ENCODE peak calls at places on chromosomes 12 and 14, in six cellular contexts. One of them, this sample, is unnamed.

GRCh38 chr14:71606064-71606463 is 326.2 kb upstream of the RGS6 start:
- DNase-seq in tibial nerve: no peak
- DNase-seq in esophagus squamous epithelium: no peak
- DNase-seq in transverse colon: no peak
- DNase-seq in stomach: no peak
- DNase-seq in IMR-90: no peak
- DNase-seq in this sample: no peak

GRCh38 chr14:100394886-100395672 is 71.9 kb downstream of the SLC25A47 start:
- DNase-seq in tibial nerve: no peak
- DNase-seq in transverse colon: no peak
- DNase-seq in IMR-90: no peak
- DNase-seq in stomach: no peak
- DNase-seq in esophagus squamous epithelium: no peak
- DNase-seq in this sample: peak; percentile 41

GRCh38 chr14:55807059-55807499 is 227.1 kb downstream of the KTN1 start:
- DNase-seq in esophagus squamous epithelium: peak; percentile 18
- DNase-seq in stomach: peak; percentile 98
- DNase-seq in tibial nerve: peak; percentile 91
- DNase-seq in IMR-90: peak; percentile 80
- DNase-seq in transverse colon: peak; percentile 96
- DNase-seq in this sample: peak; percentile 80

GRCh38 chr12:33248364-33248763 is 191.3 kb downstream of the SYT10 start:
- DNase-seq in esophagus squamous epithelium: no peak
- DNase-seq in IMR-90: no peak
- DNase-seq in tibial nerve: no peak
- DNase-seq in stomach: no peak
- DNase-seq in transverse colon: no peak
- DNase-seq in this sample: no peak

GRCh38 chr12:128966411-128966810 is 113.1 kb downstream of the GLT1D1 start:
- DNase-seq in stomach: no peak
- DNase-seq in esophagus squamous epithelium: no peak
- DNase-seq in tibial nerve: no peak
- DNase-seq in transverse colon: no peak
- DNase-seq in IMR-90: no peak
- DNase-seq in this sample: no peak

GRCh38 chr12:64400041-64400440 is 4.2 kb upstream of the XPOT start:
- DNase-seq in stomach: no peak
- DNase-seq in IMR-90: peak; percentile 68
- DNase-seq in esophagus squamous epithelium: no peak
- DNase-seq in transverse colon: no peak
- DNase-seq in tibial nerve: no peak
- DNase-seq in this sample: no peak

GRCh38 chr12:123076604-123077297 is 74.1 kb downstream of the PITPNM2 start:
- DNase-seq in stomach: no peak
- DNase-seq in transverse colon: no peak
- DNase-seq in esophagus squamous epithelium: no peak
- DNase-seq in tibial nerve: no peak
- DNase-seq in IMR-90: no peak
- DNase-seq in this sample: no peak

GRCh38 chr12:121224591-121224990 is 14.7 kb downstream of the P2RX4 start:
- DNase-seq in stomach: no peak
- DNase-seq in IMR-90: no peak
- DNase-seq in esophagus squamous epithelium: no peak
- DNase-seq in transverse colon: no peak
- DNase-seq in tibial nerve: no peak
- DNase-seq in this sample: no peak

GRCh38 chr12:18578191-18578590 is 159.6 kb downstream of the PLCZ1 start:
- DNase-seq in stomach: no peak
- DNase-seq in IMR-90: peak; percentile 59
- DNase-seq in esophagus squamous epithelium: no peak
- DNase-seq in tibial nerve: no peak
- DNase-seq in transverse colon: no peak
- DNase-seq in this sample: no peak

GRCh38 chr12:54455760-54456469 is 17.5 kb downstream of the GTSF1 start:
- DNase-seq in tibial nerve: no peak
- DNase-seq in transverse colon: no peak
- DNase-seq in stomach: no peak
- DNase-seq in IMR-90: no peak
- DNase-seq in esophagus squamous epithelium: no peak
- DNase-seq in this sample: no peak

GRCh38 chr12:109462868-109463692 is 14.0 kb downstream of the KCTD10 start:
- DNase-seq in esophagus squamous epithelium: no peak
- DNase-seq in stomach: peak; percentile 64
- DNase-seq in IMR-90: peak; percentile 98
- DNase-seq in transverse colon: peak; percentile 74
- DNase-seq in tibial nerve: peak; percentile 88
- DNase-seq in this sample: peak; percentile 97

GRCh38 chr12:8987589-8988205 is 1.6 kb upstream of the KLRG1 start:
- DNase-seq in esophagus squamous epithelium: no peak
- DNase-seq in IMR-90: no peak
- DNase-seq in tibial nerve: no peak
- DNase-seq in stomach: no peak
- DNase-seq in transverse colon: no peak
- DNase-seq in this sample: no peak

GRCh38 chr14:64502476-64503183 is 1.0 kb downstream of the ZBTB25 start:
- DNase-seq in tibial nerve: no peak
- DNase-seq in IMR-90: peak; percentile 16
- DNase-seq in stomach: peak; percentile 43
- DNase-seq in transverse colon: peak; percentile 36
- DNase-seq in esophagus squamous epithelium: no peak
- DNase-seq in this sample: peak; percentile 69

GRCh38 chr12:119693006-119693405 is 25.1 kb downstream of the PRKAB1 start:
- DNase-seq in stomach: peak; percentile 84
- DNase-seq in esophagus squamous epithelium: no peak
- DNase-seq in transverse colon: peak; percentile 80
- DNase-seq in IMR-90: peak; percentile 90
- DNase-seq in tibial nerve: peak; percentile 39
- DNase-seq in this sample: no peak

GRCh38 chr14:94316692-94317091 is 6.4 kb downstream of the SERPINA6 start:
- DNase-seq in transverse colon: no peak
- DNase-seq in IMR-90: no peak
- DNase-seq in stomach: no peak
- DNase-seq in tibial nerve: no peak
- DNase-seq in esophagus squamous epithelium: no peak
- DNase-seq in this sample: no peak

GRCh38 chr14:94317259-94317658 is 5.9 kb downstream of the SERPINA6 start:
- DNase-seq in stomach: no peak
- DNase-seq in IMR-90: no peak
- DNase-seq in transverse colon: peak; percentile 69
- DNase-seq in esophagus squamous epithelium: no peak
- DNase-seq in tibial nerve: peak; percentile 68
- DNase-seq in this sample: no peak

GRCh38 chr14:94321421-94322271 is 1.5 kb downstream of the SERPINA6 start:
- DNase-seq in esophagus squamous epithelium: no peak
- DNase-seq in tibial nerve: no peak
- DNase-seq in transverse colon: no peak
- DNase-seq in stomach: no peak
- DNase-seq in IMR-90: no peak
- DNase-seq in this sample: no peak

GRCh38 chr14:94322648-94323570 is at the start of gene SERPINA6:
- DNase-seq in stomach: no peak
- DNase-seq in tibial nerve: no peak
- DNase-seq in transverse colon: no peak
- DNase-seq in IMR-90: peak; percentile 22
- DNase-seq in esophagus squamous epithelium: no peak
- DNase-seq in this sample: no peak

GRCh38 chr14:94320243-94320642 is 2.9 kb downstream of the SERPINA6 start:
- DNase-seq in transverse colon: peak; percentile 63
- DNase-seq in stomach: no peak
- DNase-seq in esophagus squamous epithelium: no peak
- DNase-seq in tibial nerve: no peak
- DNase-seq in IMR-90: no peak
- DNase-seq in this sample: no peak
- TF ChIP-seq POLR2A in transverse colon: peak; percentile 38
- TF ChIP-seq POLR2A in stomach: no peak
- TF ChIP-seq POLR2A in esophagus squamous epithelium: no peak
- TF ChIP-seq POLR2A in tibial nerve: no peak
- TF ChIP-seq POLR2A in IMR-90: no peak
- TF ChIP-seq POLR2A in this sample: no peak

DNA sequence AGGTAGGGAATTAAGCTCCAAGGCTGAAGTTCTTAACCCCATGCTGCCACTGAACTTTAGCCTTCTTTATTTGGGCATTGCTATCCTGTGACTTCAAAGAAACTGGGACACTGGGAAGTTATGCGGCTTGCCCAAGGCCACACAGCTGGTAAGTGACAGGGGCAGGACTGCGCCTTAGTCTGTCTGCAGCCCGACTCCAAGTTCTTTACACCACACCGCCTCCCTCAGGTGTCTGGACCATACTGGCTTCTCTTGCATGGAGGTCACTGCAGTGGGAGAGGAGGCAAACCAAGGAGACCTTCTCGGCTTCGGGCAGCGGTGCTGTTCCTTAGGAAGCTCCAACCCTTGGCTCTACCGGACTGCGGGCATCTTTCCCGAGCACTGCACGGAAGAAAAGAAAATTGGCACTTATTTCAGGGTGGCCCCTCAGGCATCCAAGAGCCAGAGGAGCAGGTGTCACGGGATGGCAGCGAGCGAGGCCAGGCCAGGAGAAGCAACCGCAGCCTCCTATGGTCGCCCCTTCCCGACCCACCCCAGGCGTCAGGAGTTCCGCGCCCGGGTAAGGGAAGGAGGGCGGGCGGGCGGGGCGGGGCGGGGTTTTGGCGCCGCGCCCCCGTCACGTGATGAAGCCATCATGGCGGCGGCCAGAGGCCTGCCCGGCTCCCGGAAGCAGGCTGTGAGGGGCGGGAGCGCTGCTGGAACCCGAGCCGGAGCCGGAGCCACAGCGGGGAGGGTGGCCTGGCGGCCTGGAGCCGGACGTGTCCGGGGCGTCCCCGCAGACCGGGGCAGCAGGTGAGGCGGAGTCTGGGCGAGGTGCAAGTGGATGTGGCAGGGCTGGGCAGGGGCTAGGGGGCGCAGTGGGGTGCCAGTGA is 16.4 kb upstream of the ESPL1 start:
- DNase-seq in IMR-90: peak; percentile 64
- DNase-seq in esophagus squamous epithelium: no peak
- DNase-seq in transverse colon: peak; percentile 80
- DNase-seq in tibial nerve: peak; percentile 65
- DNase-seq in stomach: peak; percentile 76
- DNase-seq in this sample: peak; percentile 91
- TF ChIP-seq POLR2A in IMR-90: peak; percentile 67
- TF ChIP-seq POLR2A in esophagus squamous epithelium: peak; percentile 5
- TF ChIP-seq POLR2A in transverse colon: peak; percentile 63
- TF ChIP-seq POLR2A in tibial nerve: peak; percentile 34
- TF ChIP-seq POLR2A in stomach: no peak
- TF ChIP-seq POLR2A in this sample: peak; percentile 64

GRCh38 chr12:12723681-12724420 is 6.7 kb downstream of the CDKN1B start:
- DNase-seq in esophagus squamous epithelium: no peak
- DNase-seq in stomach: peak; percentile 44
- DNase-seq in transverse colon: peak; percentile 54
- DNase-seq in tibial nerve: peak; percentile 36
- DNase-seq in IMR-90: peak; percentile 25
- DNase-seq in this sample: peak; percentile 73
- TF ChIP-seq POLR2A in esophagus squamous epithelium: no peak
- TF ChIP-seq POLR2A in stomach: no peak
- TF ChIP-seq POLR2A in transverse colon: peak; percentile 52
- TF ChIP-seq POLR2A in tibial nerve: no peak
- TF ChIP-seq POLR2A in IMR-90: no peak
- TF ChIP-seq POLR2A in this sample: no peak

GRCh38 chr12:124862768-124863408 is 776 bp downstream of the SCARB1 start:
- DNase-seq in tibial nerve: no peak
- DNase-seq in esophagus squamous epithelium: no peak
- DNase-seq in IMR-90: no peak
- DNase-seq in transverse colon: peak; percentile 37
- DNase-seq in stomach: no peak
- DNase-seq in this sample: no peak

GRCh38 chr12:124861898-124862676 is 1.6 kb downstream of the SCARB1 start:
- DNase-seq in tibial nerve: no peak
- DNase-seq in IMR-90: no peak
- DNase-seq in transverse colon: no peak
- DNase-seq in stomach: no peak
- DNase-seq in esophagus squamous epithelium: no peak
- DNase-seq in this sample: no peak

GRCh38 chr12:124865728-124866127 is 2.1 kb upstream of the SCARB1 start:
- DNase-seq in tibial nerve: no peak
- DNase-seq in esophagus squamous epithelium: no peak
- DNase-seq in transverse colon: no peak
- DNase-seq in stomach: peak; percentile 32
- DNase-seq in IMR-90: no peak
- DNase-seq in this sample: no peak

GRCh38 chr12:124864326-124864752 is 675 bp upstream of the SCARB1 start:
- DNase-seq in transverse colon: no peak
- DNase-seq in stomach: no peak
- DNase-seq in IMR-90: no peak
- DNase-seq in esophagus squamous epithelium: no peak
- DNase-seq in tibial nerve: no peak
- DNase-seq in this sample: no peak

GRCh38 chr12:124863409-124864325 is at the start of gene SCARB1:
- DNase-seq in transverse colon: peak; percentile 90
- DNase-seq in esophagus squamous epithelium: no peak
- DNase-seq in stomach: peak; percentile 86
- DNase-seq in tibial nerve: peak; percentile 66
- DNase-seq in IMR-90: peak; percentile 64
- DNase-seq in this sample: peak; percentile 89
- TF ChIP-seq POLR2A in transverse colon: peak; percentile 47
- TF ChIP-seq POLR2A in esophagus squamous epithelium: no peak
- TF ChIP-seq POLR2A in stomach: no peak
- TF ChIP-seq POLR2A in tibial nerve: no peak
- TF ChIP-seq POLR2A in IMR-90: no peak
- TF ChIP-seq POLR2A in this sample: no peak